ENCODE peak calls at places on chromosomes 11 and 22, in six cellular contexts. One of them, this sample, is unnamed.
A peak's percentile ranks its signal among the peaks of the same experiment; 100 is the strongest.

GRCh38 chr11:100585728-100586127 is 101.4 kb upstream of the ARHGAP42 start:
- DNase-seq in Peyer's patch: no peak
- DNase-seq in choroid plexus epithelial cell: no peak
- DNase-seq in fibroblast of lung: no peak
- DNase-seq in adrenal gland: no peak
- DNase-seq in stomach: no peak
- DNase-seq in this sample: no peak

GRCh38 chr11:65575568-65576231 is at the start of gene EHBP1L1:
- DNase-seq in Peyer's patch: peak; percentile 91
- DNase-seq in adrenal gland: peak; percentile 60
- DNase-seq in stomach: peak; percentile 80
- DNase-seq in fibroblast of lung: peak; percentile 72
- DNase-seq in choroid plexus epithelial cell: peak; percentile 57
- DNase-seq in this sample: peak; percentile 55

GRCh38 chr11:5736396-5736795 is at the start of gene OR56B1:
- DNase-seq in Peyer's patch: no peak
- DNase-seq in choroid plexus epithelial cell: no peak
- DNase-seq in adrenal gland: no peak
- DNase-seq in stomach: no peak
- DNase-seq in fibroblast of lung: peak; percentile 9
- DNase-seq in this sample: no peak

GRCh38 chr11:119859684-119860083 is 130.7 kb upstream of the NECTIN1 start:
- DNase-seq in fibroblast of lung: no peak
- DNase-seq in stomach: no peak
- DNase-seq in adrenal gland: no peak
- DNase-seq in Peyer's patch: peak; percentile 25
- DNase-seq in choroid plexus epithelial cell: no peak
- DNase-seq in this sample: no peak

GRCh38 chr11:113896156-113896879 is 8.3 kb upstream of the HTR3B start:
- DNase-seq in fibroblast of lung: peak; percentile 6
- DNase-seq in stomach: peak; percentile 37
- DNase-seq in Peyer's patch: no peak
- DNase-seq in adrenal gland: peak; percentile 16
- DNase-seq in choroid plexus epithelial cell: peak; percentile 59
- DNase-seq in this sample: peak; percentile 53

GRCh38 chr22:43404673-43405385 is 7.0 kb upstream of the MPPED1 start:
- DNase-seq in adrenal gland: no peak
- DNase-seq in stomach: peak; percentile 49
- DNase-seq in fibroblast of lung: no peak
- DNase-seq in choroid plexus epithelial cell: no peak
- DNase-seq in Peyer's patch: no peak
- DNase-seq in this sample: no peak

GRCh38 chr11:130095326-130095725 is 25.6 kb downstream of the APLP2 start:
- DNase-seq in choroid plexus epithelial cell: no peak
- DNase-seq in Peyer's patch: no peak
- DNase-seq in adrenal gland: no peak
- DNase-seq in fibroblast of lung: no peak
- DNase-seq in stomach: no peak
- DNase-seq in this sample: no peak

GRCh38 chr11:77213029-77213579 is 85.1 kb downstream of the MYO7A start:
- DNase-seq in Peyer's patch: no peak
- DNase-seq in choroid plexus epithelial cell: no peak
- DNase-seq in fibroblast of lung: no peak
- DNase-seq in adrenal gland: no peak
- DNase-seq in stomach: no peak
- DNase-seq in this sample: no peak

GRCh38 chr11:70605846-70606245 is 207.5 kb downstream of the CTTN start:
- DNase-seq in choroid plexus epithelial cell: no peak
- DNase-seq in Peyer's patch: no peak
- DNase-seq in fibroblast of lung: no peak
- DNase-seq in adrenal gland: no peak
- DNase-seq in stomach: no peak
- DNase-seq in this sample: no peak

GRCh38 chr11:124877631-124878496 is 12.6 kb downstream of the ROBO3 start:
- DNase-seq in Peyer's patch: no peak
- DNase-seq in fibroblast of lung: no peak
- DNase-seq in choroid plexus epithelial cell: no peak
- DNase-seq in stomach: no peak
- DNase-seq in adrenal gland: no peak
- DNase-seq in this sample: no peak

GRCh38 chr11:48138222-48138621 is 78.4 kb upstream of the OR4B1 start:
- DNase-seq in adrenal gland: no peak
- DNase-seq in choroid plexus epithelial cell: no peak
- DNase-seq in Peyer's patch: no peak
- DNase-seq in fibroblast of lung: no peak
- DNase-seq in stomach: no peak
- DNase-seq in this sample: no peak

GRCh38 chr11:48129697-48130395 is 86.8 kb upstream of the OR4B1 start:
- DNase-seq in fibroblast of lung: peak; percentile 20
- DNase-seq in Peyer's patch: no peak
- DNase-seq in stomach: no peak
- DNase-seq in adrenal gland: no peak
- DNase-seq in choroid plexus epithelial cell: peak; percentile 53
- DNase-seq in this sample: no peak

GRCh38 chr11:48134221-48134922 is 82.2 kb upstream of the OR4B1 start:
- DNase-seq in stomach: no peak
- DNase-seq in choroid plexus epithelial cell: no peak
- DNase-seq in adrenal gland: no peak
- DNase-seq in Peyer's patch: no peak
- DNase-seq in fibroblast of lung: no peak
- DNase-seq in this sample: no peak
- TF ChIP-seq CTCF in stomach: no peak
- TF ChIP-seq CTCF in choroid plexus epithelial cell: no peak
- TF ChIP-seq CTCF in adrenal gland: no peak
- TF ChIP-seq CTCF in Peyer's patch: no peak
- TF ChIP-seq CTCF in fibroblast of lung: no peak
- TF ChIP-seq CTCF in this sample: no peak

DNA sequence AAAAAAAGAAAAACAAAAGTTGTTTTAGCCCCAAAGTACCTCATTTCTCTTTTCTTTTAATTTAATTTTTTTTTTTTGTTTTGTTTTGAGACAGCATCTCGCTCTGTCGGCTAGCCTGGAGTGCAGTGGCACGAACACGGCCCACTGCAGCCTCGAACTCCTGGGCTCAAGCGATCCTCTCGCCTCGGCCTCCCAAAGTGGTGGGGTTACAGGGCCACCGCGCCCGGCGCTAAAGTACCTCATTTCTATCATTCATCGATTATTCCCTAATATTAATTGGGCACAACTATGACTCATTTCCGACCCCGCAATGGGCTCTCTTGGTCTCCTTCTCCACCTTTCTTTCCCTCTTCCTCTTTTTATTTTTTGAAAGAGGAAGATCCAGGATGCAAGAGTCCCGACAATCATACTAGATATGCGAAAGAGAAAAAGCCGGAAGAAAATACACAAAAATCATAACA is 521 bp upstream of the AIP start:
- DNase-seq in fibroblast of lung: no peak
- DNase-seq in Peyer's patch: no peak
- DNase-seq in stomach: no peak
- DNase-seq in choroid plexus epithelial cell: no peak
- DNase-seq in adrenal gland: no peak
- DNase-seq in this sample: no peak
- H3K4me3 ChIP-seq in fibroblast of lung: peak overlapping the region; percentile 45
- H3K4me3 ChIP-seq in Peyer's patch: peak overlapping the region; percentile 47
- H3K4me3 ChIP-seq in stomach: peak overlapping the region; percentile 54
- H3K4me3 ChIP-seq in choroid plexus epithelial cell: peak overlapping the region; percentile 73
- H3K4me3 ChIP-seq in adrenal gland: no peak overlapping the region
- H3K4me3 ChIP-seq in this sample: peak overlapping the region; percentile 76

GRCh38 chr11:837189-837989 is 4.6 kb downstream of the CD151 start:
- DNase-seq in fibroblast of lung: no peak
- DNase-seq in stomach: no peak
- DNase-seq in adrenal gland: no peak
- DNase-seq in choroid plexus epithelial cell: no peak
- DNase-seq in Peyer's patch: no peak
- DNase-seq in this sample: no peak

GRCh38 chr11:837990-838307 is 4.4 kb downstream of the POLR2L start:
- DNase-seq in Peyer's patch: no peak
- DNase-seq in stomach: no peak
- DNase-seq in choroid plexus epithelial cell: no peak
- DNase-seq in adrenal gland: no peak
- DNase-seq in fibroblast of lung: no peak
- DNase-seq in this sample: no peak

GRCh38 chr11:839280-839623 is 3.1 kb downstream of the POLR2L start:
- DNase-seq in stomach: no peak
- DNase-seq in choroid plexus epithelial cell: no peak
- DNase-seq in fibroblast of lung: no peak
- DNase-seq in adrenal gland: no peak
- DNase-seq in Peyer's patch: no peak
- DNase-seq in this sample: no peak

GRCh38 chr11:839875-840617 is 2.3 kb downstream of the POLR2L start:
- DNase-seq in choroid plexus epithelial cell: peak; percentile 41
- DNase-seq in stomach: no peak
- DNase-seq in fibroblast of lung: no peak
- DNase-seq in adrenal gland: no peak
- DNase-seq in Peyer's patch: no peak
- DNase-seq in this sample: no peak

GRCh38 chr11:838441-839279 is 3.7 kb downstream of the POLR2L start:
- DNase-seq in fibroblast of lung: no peak
- DNase-seq in stomach: no peak
- DNase-seq in adrenal gland: no peak
- DNase-seq in Peyer's patch: no peak
- DNase-seq in choroid plexus epithelial cell: peak; percentile 37
- DNase-seq in this sample: no peak
- TF ChIP-seq CTCF in fibroblast of lung: no peak
- TF ChIP-seq CTCF in stomach: no peak
- TF ChIP-seq CTCF in adrenal gland: no peak
- TF ChIP-seq CTCF in Peyer's patch: peak; percentile 6
- TF ChIP-seq CTCF in choroid plexus epithelial cell: peak; percentile 32
- TF ChIP-seq CTCF in this sample: no peak

DNA sequence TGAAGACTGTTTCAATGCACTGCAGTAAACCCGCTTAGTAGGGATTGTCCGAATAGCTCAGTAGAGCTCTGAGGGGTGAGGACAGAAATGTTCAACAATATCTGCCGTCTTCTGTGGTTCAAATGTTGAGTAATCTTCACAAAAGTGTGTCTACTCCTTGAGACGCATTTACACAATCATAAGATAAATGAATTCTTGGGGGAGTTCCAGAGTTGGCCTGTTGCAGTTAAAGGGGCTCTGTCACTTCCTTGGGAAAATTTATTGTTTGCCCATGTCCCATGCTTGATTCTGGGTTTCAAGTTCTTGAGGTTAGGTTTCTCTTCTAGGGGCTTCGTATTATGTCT is 614 bp downstream of the ANO3 start:
- DNase-seq in stomach: no peak
- DNase-seq in choroid plexus epithelial cell: peak; percentile 35
- DNase-seq in adrenal gland: no peak
- DNase-seq in fibroblast of lung: peak; percentile 10
- DNase-seq in Peyer's patch: no peak
- DNase-seq in this sample: peak; percentile 74
- H3K4me3 ChIP-seq in stomach: no peak overlapping the region
- H3K4me3 ChIP-seq in choroid plexus epithelial cell: no peak overlapping the region
- H3K4me3 ChIP-seq in adrenal gland: no peak overlapping the region
- H3K4me3 ChIP-seq in fibroblast of lung: no peak overlapping the region
- H3K4me3 ChIP-seq in Peyer's patch: no peak overlapping the region
- H3K4me3 ChIP-seq in this sample: peak overlapping the region; percentile 37

DNA sequence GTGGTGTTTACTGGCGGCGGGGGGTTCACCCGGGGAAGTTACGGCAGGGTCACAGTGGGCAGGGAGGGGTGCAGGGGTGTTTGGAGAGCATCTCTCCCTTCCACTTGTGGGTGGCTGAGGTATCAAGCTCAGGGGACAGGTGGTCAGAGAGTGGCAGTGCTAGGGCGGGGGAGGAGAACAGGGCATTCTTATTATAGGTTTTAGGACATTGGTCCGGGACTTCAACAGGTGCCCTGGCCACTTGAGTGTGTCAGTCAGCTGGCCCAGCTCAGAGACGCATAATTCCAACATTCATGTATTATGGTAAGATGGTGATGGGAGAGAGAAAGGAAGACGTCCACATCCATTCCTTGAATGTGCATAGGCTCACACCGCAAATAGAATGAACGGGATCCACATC is 101.7 kb downstream of the TEAD1 start:
- DNase-seq in stomach: no peak
- DNase-seq in choroid plexus epithelial cell: no peak
- DNase-seq in adrenal gland: no peak
- DNase-seq in fibroblast of lung: no peak
- DNase-seq in Peyer's patch: no peak
- DNase-seq in this sample: no peak
- TF ChIP-seq CTCF in stomach: no peak
- TF ChIP-seq CTCF in choroid plexus epithelial cell: no peak
- TF ChIP-seq CTCF in adrenal gland: no peak
- TF ChIP-seq CTCF in fibroblast of lung: no peak
- TF ChIP-seq CTCF in Peyer's patch: no peak
- TF ChIP-seq CTCF in this sample: no peak

DNA sequence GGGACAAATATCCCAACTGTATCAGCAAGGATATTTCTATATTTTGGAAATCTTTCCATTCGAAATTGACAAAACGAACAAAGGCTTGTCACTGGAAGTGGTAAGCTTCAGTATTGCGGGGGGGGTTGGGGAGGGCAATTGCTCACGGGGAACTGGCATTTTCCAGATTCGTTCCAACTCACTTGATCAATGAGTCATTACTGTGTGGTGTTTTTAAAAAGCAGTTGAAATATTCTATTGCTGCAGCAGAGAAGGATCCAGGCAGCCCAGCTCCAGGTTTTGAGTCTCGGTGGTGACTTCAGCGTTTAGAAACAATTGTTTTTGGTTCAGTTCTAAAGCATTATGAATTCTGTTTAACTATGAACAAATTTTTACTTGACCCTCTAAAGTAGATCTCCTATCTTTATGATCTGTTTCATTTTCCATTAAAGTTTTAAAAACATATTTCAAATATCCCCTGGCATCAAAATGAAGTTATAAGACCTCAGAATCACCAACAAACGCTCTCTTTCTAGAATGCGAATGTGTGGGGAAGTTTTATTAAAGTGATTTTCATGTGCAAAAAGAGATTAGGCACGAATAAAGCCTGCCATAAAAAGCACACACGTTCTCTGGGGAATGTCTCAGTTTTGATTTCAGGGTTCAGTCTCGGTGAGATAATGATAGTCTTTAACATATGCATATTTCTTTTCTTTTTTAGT is 33.7 kb upstream of the FBLN1 start:
- DNase-seq in stomach: no peak
- DNase-seq in choroid plexus epithelial cell: peak; percentile 43
- DNase-seq in Peyer's patch: no peak
- DNase-seq in adrenal gland: no peak
- DNase-seq in fibroblast of lung: peak; percentile 77
- DNase-seq in this sample: peak; percentile 19
- H3K4me3 ChIP-seq in stomach: no peak overlapping the region
- H3K4me3 ChIP-seq in choroid plexus epithelial cell: no peak overlapping the region
- H3K4me3 ChIP-seq in Peyer's patch: no peak overlapping the region
- H3K4me3 ChIP-seq in adrenal gland: no peak overlapping the region
- H3K4me3 ChIP-seq in fibroblast of lung: no peak overlapping the region
- H3K4me3 ChIP-seq in this sample: no peak overlapping the region

This sample was measured in fibroblast of pulmonary artery.